ENCODE peak calls at places on chromosomes 7 and 10, in eight cellular contexts. Q is GM12891, U is testis, T is breast epithelium, C is right lobe of liver, H is NB4, Z is HCT116, K is suprapubic skin. P is an unnamed sample.

GRCh38 chr7:93374345-93374940 is 142.3 kb downstream of the VPS50 start:
- DNase-seq in C (no peak), K (no peak), Z (peak), T (no peak), Q (no peak), H (peak), U (no peak), P (peak)

GRCh38 chr7:9939171-9939570 is 1034.5 kb upstream of the PHF14 start:
- DNase-seq in H (no peak), Q (no peak), U (no peak), Z (no peak), K (no peak), C (no peak), T (no peak), P (peak)

GRCh38 chr7:23393636-23394035 is 76.7 kb downstream of the IGF2BP3 start:
- DNase-seq in T (no peak), C (no peak), H (no peak), U (no peak), Q (no peak), K (no peak), Z (no peak), P (no peak)

GRCh38 chr10:132640326-132641125 is 102.9 kb downstream of the INPP5A start:
- DNase-seq in Q (no peak), U (no peak), H (no peak), T (peak), Z (no peak), K (peak), C (peak), P (no peak)

GRCh38 chr7:27179503-27180430 is 5.3 kb downstream of the HOXA11 start:
- DNase-seq in H (peak), Q (no peak), Z (no peak), C (peak), K (peak), T (peak), U (peak), P (peak)

GRCh38 chr10:91759581-91759986 is 38.6 kb upstream of the TNKS2 start:
- DNase-seq in Q (no peak), T (no peak), Z (no peak), C (no peak), K (no peak), H (peak), U (no peak), P (peak)

GRCh38 chr10:11397566-11397965 is 213.9 kb downstream of the USP6NL start:
- DNase-seq in Q (no peak), Z (no peak), T (no peak), H (no peak), C (no peak), K (no peak), U (no peak), P (no peak)

GRCh38 chr10:85612833-85613232 is 753.8 kb downstream of the GRID1 start:
- DNase-seq in Z (peak), T (no peak), Q (no peak), C (no peak), K (no peak), H (no peak), U (no peak), P (no peak)

GRCh38 chr10:88064608-88065383 is 201.4 kb downstream of the PTEN start:
- DNase-seq in C (peak), Z (no peak), Q (no peak), T (no peak), H (peak), U (peak), K (peak), P (no peak)

GRCh38 chr7:143417734-143418378 is 9.2 kb upstream of the EPHA1 start:
- DNase-seq in H (no peak), Z (no peak), Q (no peak), U (no peak), K (no peak), C (no peak), T (no peak), P (no peak)

GRCh38 chr7:7351156-7351555 is 168.8 kb downstream of the C1GALT1 start:
- DNase-seq in C (no peak), T (no peak), U (no peak), Z (no peak), Q (no peak), K (no peak), H (no peak), P (no peak)

GRCh38 chr10:21926358-21926890 is 77.1 kb downstream of the DNAJC1 start:
- DNase-seq in K (no peak), U (no peak), C (no peak), Q (no peak), H (no peak), T (no peak), Z (no peak), P (no peak)

GRCh38 chr10:95229724-95230627 is 35.9 kb downstream of the ACSM6 start:
- DNase-seq in H (no peak), Q (no peak), T (no peak), Z (peak), K (no peak), U (no peak), C (no peak), P (no peak)

GRCh38 chr7:2658941-2659340 is 27.2 kb downstream of the TTYH3 start:
- DNase-seq in T (no peak), U (no peak), C (no peak), Q (no peak), Z (no peak), H (no peak), K (no peak), P (no peak)

DNA sequence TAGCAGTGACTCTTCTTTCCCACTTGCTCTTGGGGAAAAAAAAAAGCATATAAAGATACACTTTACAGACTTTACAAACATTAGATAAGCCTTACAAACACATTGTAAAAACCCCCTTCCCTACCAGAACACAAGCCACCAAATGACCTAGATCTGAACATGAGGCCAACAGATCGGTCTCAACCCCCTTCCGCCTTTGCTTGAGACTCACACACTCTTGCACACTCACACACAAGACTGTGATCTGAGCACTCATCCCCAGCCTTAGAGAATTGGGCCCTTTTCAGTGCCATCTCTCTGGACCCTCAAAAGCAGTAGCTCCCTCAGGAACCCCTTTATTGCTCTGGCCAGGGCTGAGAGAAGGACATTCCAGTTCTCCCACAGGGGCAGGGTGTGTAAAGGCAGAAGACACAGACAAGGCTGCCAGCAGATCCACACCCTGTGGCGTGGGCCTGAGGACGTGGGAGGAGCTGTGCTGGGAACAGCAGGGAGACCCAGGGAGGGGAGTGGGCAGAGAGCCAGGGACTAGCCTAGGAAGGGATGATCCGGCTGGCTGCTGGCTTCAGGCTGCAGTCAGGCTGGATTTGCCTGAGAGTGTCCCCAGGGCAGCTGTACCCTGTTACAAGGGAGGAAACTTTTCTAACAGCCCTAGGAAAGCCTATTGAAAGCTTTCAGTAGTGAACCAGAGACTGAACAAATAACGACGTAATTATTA is 206.7 kb downstream of the KIAA1217 start:
- DNase-seq in Q (no peak), Z (no peak), K (peak), C (peak), H (no peak), T (peak), U (peak), P (no peak)
- TF ChIP-seq POLR2A in Q (no peak), Z (no peak), K (no peak), C (no peak), H (no peak), T (no peak), U (no peak), P (no peak)

DNA sequence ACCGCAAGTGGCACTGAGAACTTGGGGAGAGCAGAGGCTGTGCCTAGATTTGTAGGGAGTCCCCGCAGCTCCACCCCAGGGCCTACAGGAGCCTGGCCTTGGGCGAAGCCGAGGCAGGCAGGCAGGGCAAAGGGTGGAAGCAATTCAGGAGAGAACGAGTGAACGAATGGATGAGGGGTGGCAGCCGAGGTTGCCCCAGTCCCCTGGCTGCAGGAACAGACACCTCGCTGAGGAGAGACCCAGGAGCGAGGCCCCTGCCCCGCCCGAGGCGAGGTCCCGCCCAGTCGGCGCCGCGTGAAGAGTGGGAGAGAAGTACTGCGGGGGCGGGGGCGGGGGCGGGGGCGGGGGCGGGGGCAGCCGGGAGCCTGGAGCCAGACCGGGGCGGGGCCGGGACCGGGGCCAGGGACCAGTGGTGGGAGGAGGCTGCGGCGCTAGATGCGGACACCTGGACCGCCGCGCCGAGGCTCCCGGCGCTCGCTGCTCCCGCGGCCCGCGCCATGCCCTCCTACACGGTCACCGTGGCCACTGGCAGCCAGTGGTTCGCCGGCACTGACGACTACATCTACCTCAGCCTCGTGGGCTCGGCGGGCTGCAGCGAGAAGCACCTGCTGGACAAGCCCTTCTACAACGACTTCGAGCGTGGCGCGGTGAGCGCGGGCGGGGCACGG is at the start of gene ALOX5:
- DNase-seq in U (peak), Z (no peak), T (peak), H (peak), K (peak), Q (peak), C (peak), P (peak)
- TF ChIP-seq POLR2A in U (no peak), Z (no peak), T (no peak), H (no peak), K (no peak), Q (no peak), C (peak), P (peak)

GRCh38 chr10:100998183-100998990 is 1.2 kb upstream of the LZTS2 start:
- DNase-seq in Z (no peak), Q (no peak), T (peak), C (peak), H (peak), K (peak), U (peak), P (peak)

GRCh38 chr10:101000602-101000991 is 989 bp downstream of the LZTS2 start:
- DNase-seq in Z (no peak), K (no peak), C (no peak), U (no peak), T (no peak), Q (no peak), H (no peak), P (no peak)

GRCh38 chr10:100997364-100998182 is 2.0 kb upstream of the LZTS2 start:
- DNase-seq in H (peak), Q (peak), T (peak), C (peak), Z (peak), K (peak), U (peak), P (peak)

GRCh38 chr10:100999742-101000601 is at the start of gene LZTS2:
- DNase-seq in U (no peak), Z (no peak), T (no peak), Q (no peak), H (no peak), C (no peak), K (no peak), P (peak)

DNA sequence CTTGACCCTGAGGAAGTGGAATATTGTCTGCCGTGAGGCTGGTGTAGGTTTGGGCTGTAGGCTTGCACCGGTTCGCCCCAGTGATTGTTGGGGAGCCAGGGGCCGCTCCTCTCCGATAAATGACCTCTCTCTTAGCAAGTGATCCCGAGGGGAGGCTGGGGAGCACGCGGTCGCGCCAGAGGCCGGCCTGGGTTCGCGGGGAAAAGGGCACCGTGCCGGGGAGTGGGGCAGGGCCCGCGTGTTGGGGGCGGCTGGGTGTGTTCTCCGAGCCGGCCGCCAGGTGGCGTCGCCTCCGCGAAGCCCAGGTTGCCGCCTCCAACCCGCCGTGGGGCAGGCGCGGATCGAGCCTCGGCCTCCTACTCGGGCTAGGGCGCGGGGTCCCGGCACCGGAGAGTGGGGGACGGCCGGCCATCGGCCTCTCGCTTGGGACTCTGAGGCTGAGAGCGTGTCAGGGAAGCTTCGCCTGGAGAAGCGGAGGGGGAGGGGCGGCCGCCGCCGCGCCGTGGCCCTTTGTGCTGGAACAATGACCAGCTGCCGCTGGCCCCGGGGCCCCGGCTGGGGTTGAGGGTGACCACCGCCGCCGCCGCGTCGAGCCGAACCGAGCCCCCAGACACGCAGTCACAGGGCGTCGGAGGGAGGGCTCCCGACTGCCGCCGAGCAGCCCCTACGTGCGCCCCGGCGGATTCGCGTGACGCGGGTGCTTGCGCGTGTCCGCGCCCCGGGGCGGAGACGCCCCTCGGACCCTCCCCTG is 442 bp upstream of the LZTS2 start:
- DNase-seq in K (peak), Z (no peak), U (peak), H (peak), T (peak), C (peak), Q (peak), P (peak)
- TF ChIP-seq POLR2A in K (peak), Z (no peak), U (peak), H (no peak), T (peak), C (peak), Q (no peak), P (peak)

GRCh38 chr10:73252445-73253225 is at the start of gene MRPS16:
- DNase-seq in U (peak), K (peak), H (peak), Q (peak), Z (peak), T (peak), C (peak), P (peak)
- TF ChIP-seq POLR2A in U (peak), K (no peak), H (peak), Q (peak), Z (peak), T (peak), C (peak), P (peak)